ENCODE peak calls at places on chromosomes 13 and 19, in eight cellular contexts. C, X, S, I, E, F, Z and O are unnamed samples.
A peak's percentile ranks its signal among the peaks of the same experiment; 100 is the strongest.

GRCh38 chr13:93727301-93728141 is 500.9 kb downstream of the GPC6 start:
- DNase-seq in C (peak; percentile 46), X (peak; percentile 61), S (no peak), I (no peak), E (no peak), F (no peak), Z (no peak), O (peak; percentile 41)

GRCh38 chr19:50418186-50419021 is at the start of gene SPIB:
- DNase-seq in C (no peak), X (no peak), S (no peak), I (peak; percentile 40), E (no peak), F (peak; percentile 24), Z (no peak), O (no peak)

GRCh38 chr19:44212865-44213346 is 574 bp downstream of the ZNF227 start:
- DNase-seq in C (peak; percentile 1), X (peak; percentile 51), S (no peak), I (peak; percentile 53), E (no peak), F (peak; percentile 28), Z (peak; percentile 30), O (peak; percentile 69)

GRCh38 chr19:56973713-56974553 is 133.4 kb upstream of the PEG3 start:
- DNase-seq in C (peak; percentile 94), X (no peak), S (no peak), I (no peak), E (no peak), F (no peak), Z (no peak), O (no peak)

GRCh38 chr19:12946092-12946845 is 607 bp downstream of the RAD23A start:
- DNase-seq in C (peak; percentile 71), X (peak; percentile 84), S (peak; percentile 73), I (peak; percentile 95), E (no peak), F (peak; percentile 94), Z (peak; percentile 80), O (peak; percentile 96)

GRCh38 chr19:55225415-55225958 is 3.1 kb downstream of the TMEM86B start:
- DNase-seq in C (no peak), X (no peak), S (no peak), I (no peak), E (no peak), F (no peak), Z (no peak), O (no peak)

GRCh38 chr13:73230714-73231113 is 171.9 kb downstream of the KLF5 start:
- DNase-seq in C (no peak), X (no peak), S (no peak), I (no peak), E (no peak), F (no peak), Z (no peak), O (no peak)

GRCh38 chr19:45122832-45123231 is 29.9 kb downstream of the PPP1R37 start:
- DNase-seq in C (no peak), X (no peak), S (no peak), I (no peak), E (no peak), F (no peak), Z (no peak), O (no peak)

GRCh38 chr19:48135411-48135810 is 24.8 kb upstream of the PLA2G4C start:
- DNase-seq in C (no peak), X (no peak), S (peak; percentile 12), I (peak; percentile 29), E (no peak), F (no peak), Z (no peak), O (peak; percentile 14)

GRCh38 chr19:34994643-34995471 is 5.3 kb upstream of the GRAMD1A start:
- DNase-seq in C (peak; percentile 88), X (no peak), S (peak; percentile 54), I (no peak), E (no peak), F (no peak), Z (no peak), O (no peak)

GRCh38 chr13:35917942-35918645 is 213.1 kb downstream of the DCLK1 start:
- DNase-seq in C (no peak), X (peak; percentile 37), S (no peak), I (no peak), E (no peak), F (no peak), Z (no peak), O (peak; percentile 72)

GRCh38 chr13:25377244-25377962 is 5.6 kb downstream of the ATP8A2 start:
- DNase-seq in C (no peak), X (no peak), S (no peak), I (no peak), E (no peak), F (no peak), Z (no peak), O (no peak)

GRCh38 chr19:8569066-8569761 is 8.0 kb downstream of the MYO1F start:
- DNase-seq in C (no peak), X (peak; percentile 96), S (peak; percentile 63), I (no peak), E (peak; percentile 42), F (no peak), Z (no peak), O (peak; percentile 97)

GRCh38 chr13:94607939-94608338 is 6.3 kb downstream of the GPR180 start:
- DNase-seq in C (no peak), X (no peak), S (no peak), I (no peak), E (no peak), F (no peak), Z (no peak), O (no peak)

GRCh38 chr13:83879431-83880171 is 2.7 kb downstream of the SLITRK1 start:
- DNase-seq in C (no peak), X (peak; percentile 24), S (no peak), I (peak; percentile 32), E (no peak), F (peak; percentile 43), Z (peak; percentile 7), O (peak; percentile 12)

GRCh38 chr13:106318941-106319411 is 216.5 kb downstream of the EFNB2 start:
- DNase-seq in C (no peak), X (peak; percentile 98), S (peak; percentile 72), I (peak; percentile 27), E (peak; percentile 35), F (no peak), Z (no peak), O (peak; percentile 91)

GRCh38 chr19:35165200-35166058 is 10.9 kb downstream of the FXYD5 start:
- DNase-seq in C (no peak), X (no peak), S (no peak), I (no peak), E (no peak), F (no peak), Z (no peak), O (no peak)

GRCh38 chr13:103876571-103876970 is 810.4 kb upstream of the SLC10A2 start:
- DNase-seq in C (no peak), X (peak; percentile 38), S (no peak), I (no peak), E (no peak), F (no peak), Z (no peak), O (peak; percentile 76)

GRCh38 chr19:33638167-33639033 is 16.6 kb downstream of the CHST8 start:
- DNase-seq in C (no peak), X (no peak), S (no peak), I (peak; percentile 76), E (no peak), F (no peak), Z (no peak), O (no peak)

GRCh38 chr13:50529154-50529882 is 314.2 kb downstream of the DLEU7 start:
- DNase-seq in C (no peak), X (peak; percentile 96), S (peak; percentile 67), I (no peak), E (peak; percentile 26), F (no peak), Z (peak; percentile 63), O (peak; percentile 92)

GRCh38 chr13:98044301-98044700 is 90.8 kb downstream of the IPO5 start:
- DNase-seq in C (no peak), X (no peak), S (no peak), I (no peak), E (no peak), F (no peak), Z (no peak), O (no peak)

GRCh38 chr13:64369121-64369520 is 2861.0 kb downstream of the PCDH9 start:
- DNase-seq in C (no peak), X (no peak), S (no peak), I (no peak), E (no peak), F (no peak), Z (peak; percentile 21), O (peak; percentile 1)

GRCh38 chr19:1407662-1408299 is 395 bp downstream of the DAZAP1 start:
- DNase-seq in C (no peak), X (no peak), S (peak; percentile 15), I (no peak), E (no peak), F (no peak), Z (no peak), O (peak; percentile 46)

GRCh38 chr19:55353803-55354697 is 469 bp downstream of the COX6B2 start:
- DNase-seq in C (no peak), X (peak; percentile 53), S (peak; percentile 85), I (peak; percentile 89), E (no peak), F (peak; percentile 84), Z (peak; percentile 73), O (peak; percentile 78)

GRCh38 chr19:46718934-46719551 is 2.1 kb upstream of the PRKD2 start:
- DNase-seq in C (no peak), X (no peak), S (no peak), I (no peak), E (no peak), F (no peak), Z (no peak), O (no peak)

GRCh38 chr19:18604820-18605159 is 1.8 kb downstream of the CRLF1 start:
- DNase-seq in C (no peak), X (no peak), S (no peak), I (no peak), E (no peak), F (no peak), Z (no peak), O (no peak)
- TF ChIP-seq EZH2 in C (no peak), X (no peak), S (no peak), I (peak; percentile 55), E (no peak), F (no peak), Z (no peak), O (no peak)

GRCh38 chr19:10864538-10864899 is 6.8 kb upstream of the CARM1 start:
- DNase-seq in C (peak; percentile 68), X (peak; percentile 57), S (peak; percentile 78), I (peak; percentile 93), E (no peak), F (peak; percentile 87), Z (peak; percentile 85), O (peak; percentile 87)
- H3K27ac ChIP-seq in C (no peak overlapping the region), X (no peak overlapping the region), S (no peak overlapping the region), I (no peak overlapping the region), E (no peak overlapping the region), F (no peak overlapping the region), Z (no peak overlapping the region), O (no peak overlapping the region)

GRCh38 chr13:42039457-42039945 is 8.9 kb upstream of the DGKH start:
- DNase-seq in C (no peak), X (no peak), S (no peak), I (no peak), E (no peak), F (no peak), Z (no peak), O (no peak)
- TF ChIP-seq EZH2 in C (no peak), X (no peak), S (no peak), I (no peak), E (no peak), F (no peak), Z (no peak), O (no peak)

DNA sequence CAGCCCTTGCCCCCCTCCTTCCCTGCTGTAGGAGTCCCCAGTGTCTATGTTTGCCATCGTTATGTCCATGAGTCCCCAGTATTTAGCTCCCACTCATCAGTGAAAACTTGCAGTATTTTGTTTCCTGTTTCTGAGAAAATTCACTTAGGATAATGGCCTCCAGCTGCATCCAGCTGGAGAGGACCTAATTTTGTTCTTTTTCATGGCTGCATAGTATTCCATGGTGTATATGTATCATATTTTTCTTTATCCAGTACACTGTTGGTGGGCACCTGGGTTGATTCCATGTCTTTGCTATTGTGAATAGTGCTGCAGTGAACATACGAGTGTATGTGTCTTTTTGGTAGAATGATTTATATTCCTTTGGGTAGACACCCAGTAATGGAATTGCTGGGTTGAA is 18.0 kb upstream of the POP4 start:
- DNase-seq in C (no peak), X (no peak), S (no peak), I (no peak), E (no peak), F (no peak), Z (no peak), O (no peak)
- H3K27ac ChIP-seq in C (no peak overlapping the region), X (no peak overlapping the region), S (no peak overlapping the region), I (no peak overlapping the region), E (no peak overlapping the region), F (no peak overlapping the region), Z (no peak overlapping the region), O (no peak overlapping the region)